ENCODE peak calls at places on chromosome 7, in five cellular contexts. J is SK-N-SH, D is HCT116, O is GM12865, L is kidney epithelial cell. I is an unnamed sample.

GRCh38 chr7:116273918-116274301 is 63.6 kb downstream of the TES start:
- DNase-seq in J (no peak), D (no peak), O (no peak), L (no peak), I (no peak)

GRCh38 chr7:69736411-69736810 is 138.1 kb downstream of the AUTS2 start:
- DNase-seq in J (no peak), D (no peak), O (no peak), L (no peak), I (no peak)

GRCh38 chr7:113100091-113100723 is 13.6 kb upstream of the GPR85 start:
- DNase-seq in J (peak; percentile 49), D (no peak), O (no peak), L (peak; percentile 50), I (no peak)

GRCh38 chr7:41984888-41985287 is 252.1 kb downstream of the GLI3 start:
- DNase-seq in J (no peak), D (no peak), O (no peak), L (no peak), I (no peak)

GRCh38 chr7:134367956-134368749 is 51.4 kb upstream of the SLC35B4 start:
- DNase-seq in J (no peak), D (no peak), O (no peak), L (no peak), I (no peak)

GRCh38 chr7:28528899-28529298 is 116.6 kb downstream of the CREB5 start:
- DNase-seq in J (no peak), D (no peak), O (no peak), L (peak; percentile 12), I (no peak)

GRCh38 chr7:77497079-77497478 is 40.0 kb upstream of the PTPN12 start:
- DNase-seq in J (no peak), D (no peak), O (no peak), L (no peak), I (no peak)

GRCh38 chr7:7976677-7977076 is 8.1 kb downstream of the GLCCI1 start:
- DNase-seq in J (no peak), D (no peak), O (no peak), L (no peak), I (no peak)

GRCh38 chr7:4861673-4862072 is at the start of gene PAPOLB:
- DNase-seq in J (no peak), D (no peak), O (peak; percentile 22), L (no peak), I (no peak)

GRCh38 chr7:108096996-108097395 is 33.2 kb downstream of the LAMB4 start:
- DNase-seq in J (no peak), D (no peak), O (no peak), L (no peak), I (no peak)

GRCh38 chr7:108094933-108095710 is 35.0 kb downstream of the LAMB4 start:
- DNase-seq in J (peak; percentile 31), D (no peak), O (no peak), L (peak; percentile 82), I (peak; percentile 85)

GRCh38 chr7:108094375-108094774 is 35.8 kb downstream of the LAMB4 start:
- DNase-seq in J (no peak), D (no peak), O (no peak), L (no peak), I (no peak)

GRCh38 chr7:108099650-108100049 is 30.5 kb downstream of the LAMB4 start:
- DNase-seq in J (no peak), D (no peak), O (no peak), L (no peak), I (no peak)

GRCh38 chr7:108097703-108098102 is 32.5 kb downstream of the LAMB4 start:
- DNase-seq in J (peak; percentile 59), D (peak; percentile 19), O (peak; percentile 7), L (no peak), I (no peak)
- TF ChIP-seq CTCF in J (peak; percentile 71), D (peak; percentile 66), O (peak; percentile 24), L (peak; percentile 33), I (peak; percentile 4)

GRCh38 chr7:130913721-130914588 is 179.9 kb upstream of the KLF14 start:
- DNase-seq in J (no peak), D (no peak), O (no peak), L (no peak), I (no peak)
- H3K4me3 ChIP-seq in J (peak overlapping the region; percentile 62), D (peak overlapping the region; percentile 41), O (peak overlapping the region; percentile 62), L (peak overlapping the region; percentile 23), I (no peak overlapping the region)

DNA sequence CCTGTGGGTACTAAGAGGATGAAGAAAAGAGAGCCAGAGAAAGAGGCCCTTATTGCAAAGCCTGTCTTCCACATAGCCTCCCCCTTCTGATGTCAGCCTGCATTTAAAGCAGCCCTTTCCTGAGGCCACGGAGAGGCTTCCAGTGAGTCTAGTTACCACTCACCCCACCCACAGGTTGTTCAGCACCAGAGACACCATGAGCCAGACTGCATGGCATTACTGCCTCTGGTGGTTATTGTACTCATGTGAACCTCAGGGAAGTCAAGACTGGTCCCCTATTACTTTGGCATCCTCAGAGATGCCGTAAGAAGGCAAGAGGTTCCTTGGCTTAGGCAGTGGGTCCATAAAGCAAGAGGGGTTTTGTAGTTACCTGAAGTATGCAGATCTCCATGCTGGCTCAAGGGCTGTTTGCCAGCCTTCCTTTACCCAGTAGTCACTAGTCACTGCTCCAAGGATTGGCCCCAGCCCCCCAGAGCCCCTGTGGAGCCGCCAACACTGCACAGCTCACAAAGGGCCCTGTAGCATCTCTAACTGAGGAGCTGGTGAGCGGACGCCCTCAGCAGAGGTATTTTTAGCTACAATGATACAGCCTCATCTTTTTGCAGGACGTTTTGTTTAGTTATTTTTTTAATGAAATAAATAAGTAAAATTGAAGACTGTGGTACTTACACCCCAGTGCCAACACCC is 20.7 kb downstream of the LRRC4 start:
- DNase-seq in J (no peak), D (no peak), O (no peak), L (no peak), I (no peak)
- TF ChIP-seq CTCF in J (no peak), D (peak; percentile 16), O (no peak), L (no peak), I (peak; percentile 5)

GRCh38 chr7:1086588-1087461 is 1.1 kb upstream of the GPER1 start:
- DNase-seq in J (peak; percentile 94), D (peak; percentile 34), O (peak; percentile 83), L (no peak), I (no peak)

GRCh38 chr7:1087462-1087809 is 477 bp upstream of the GPER1 start:
- DNase-seq in J (no peak), D (no peak), O (no peak), L (no peak), I (no peak)

GRCh38 chr7:1085266-1085665 is 2.6 kb upstream of the GPER1 start:
- DNase-seq in J (no peak), D (no peak), O (no peak), L (no peak), I (no peak)

GRCh38 chr7:1083729-1084657 is 3.9 kb upstream of the GPER1 start:
- DNase-seq in J (no peak), D (no peak), O (no peak), L (no peak), I (no peak)

DNA sequence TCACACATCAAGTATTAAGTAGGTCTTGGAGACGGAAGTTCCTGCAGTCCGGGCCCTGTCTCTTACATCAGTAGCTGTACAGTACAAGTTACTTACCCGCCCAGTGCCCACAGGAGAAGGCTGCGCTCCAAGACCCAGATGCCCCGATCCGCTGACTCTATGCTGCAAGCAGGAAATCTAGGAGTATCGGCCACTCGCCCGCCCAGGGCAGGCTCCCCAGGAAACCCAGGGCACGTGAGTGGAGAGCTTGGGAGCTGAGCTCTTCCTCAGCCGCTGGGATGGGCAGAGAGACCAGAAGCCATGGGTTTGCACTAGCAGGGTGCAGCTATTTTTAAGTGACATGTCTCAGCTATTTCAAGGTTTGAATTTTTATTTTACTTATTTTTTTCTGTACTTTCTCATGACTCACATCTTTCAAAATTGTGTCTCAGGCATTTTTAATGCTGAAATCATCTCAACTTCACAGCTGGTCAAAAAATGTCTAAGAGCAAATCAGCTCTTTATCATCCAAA is 1.9 kb upstream of the GPER1 start:
- DNase-seq in J (no peak), D (no peak), O (no peak), L (no peak), I (no peak)
- H3K4me3 ChIP-seq in J (no peak overlapping the region), D (no peak overlapping the region), O (no peak overlapping the region), L (no peak overlapping the region), I (no peak overlapping the region)

GRCh38 chr7:1761097-1761496 is 91.0 kb downstream of the ELFN1 start:
- DNase-seq in J (no peak), D (no peak), O (no peak), L (no peak), I (no peak)

GRCh38 chr7:1757601-1758000 is 87.5 kb downstream of the ELFN1 start:
- DNase-seq in J (no peak), D (no peak), O (no peak), L (no peak), I (no peak)

GRCh38 chr7:1758859-1759521 is 88.9 kb downstream of the ELFN1 start:
- DNase-seq in J (no peak), D (no peak), O (no peak), L (no peak), I (no peak)

GRCh38 chr7:1755783-1756626 is 85.9 kb downstream of the ELFN1 start:
- DNase-seq in J (no peak), D (no peak), O (peak; percentile 21), L (no peak), I (no peak)

GRCh38 chr7:1758417-1758858 is 88.4 kb downstream of the ELFN1 start:
- DNase-seq in J (peak; percentile 80), D (peak; percentile 56), O (peak; percentile 37), L (no peak), I (no peak)
- TF ChIP-seq CTCF in J (peak; percentile 40), D (peak; percentile 51), O (peak; percentile 44), L (peak; percentile 40), I (peak; percentile 52)

DNA sequence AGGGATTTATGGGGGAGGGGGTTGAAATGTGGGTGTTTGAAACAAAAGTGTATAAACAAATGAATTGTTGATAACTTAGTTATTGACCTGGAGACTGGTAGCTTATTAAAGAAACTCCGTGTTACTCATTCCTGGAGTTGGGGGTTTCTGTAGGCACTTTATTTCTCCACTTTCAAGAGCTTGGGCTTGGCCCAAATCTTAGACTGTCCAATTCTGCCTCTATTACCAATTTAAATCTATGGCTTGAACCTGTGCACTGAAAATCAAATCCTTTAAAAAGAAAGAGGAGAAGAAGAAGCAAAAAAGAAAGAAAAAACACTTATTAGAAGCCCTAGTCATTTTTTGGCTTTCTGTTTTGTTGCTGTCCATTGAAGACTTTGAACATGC is 2.7 kb downstream of the HOXA2 start:
- DNase-seq in J (no peak), D (no peak), O (no peak), L (no peak), I (no peak)
- H3K4me3 ChIP-seq in J (no peak overlapping the region), D (no peak overlapping the region), O (no peak overlapping the region), L (no peak overlapping the region), I (no peak overlapping the region)